ENCODE peak calls at places on chromosome 15, in six cellular contexts. U, H, J, Z, Y and O are unnamed samples.

GRCh38 chr15:30043211-30043655 is 39.5 kb upstream of the GOLGA8J start:
- DNase-seq in Z (no peak), U (no peak), Y (no peak), J (no peak), H (no peak), O (no peak)

GRCh38 chr15:58065011-58065444 is 483 bp downstream of the ALDH1A2 start:
- DNase-seq in H (no peak), Z (no peak), Y (peak; percentile 20), J (no peak), U (no peak), O (peak; percentile 24)

GRCh38 chr15:99447497-99448371 is 118.0 kb upstream of the MEF2A start:
- DNase-seq in Z (peak; percentile 61), U (no peak), H (no peak), Y (no peak), J (no peak), O (peak; percentile 33)

GRCh38 chr15:80485370-80486164 is 81.4 kb downstream of the ARNT2 start:
- DNase-seq in Y (no peak), U (no peak), Z (no peak), J (no peak), H (no peak), O (no peak)

GRCh38 chr15:90062023-90062728 is 40.1 kb downstream of the IDH2 start:
- DNase-seq in U (peak; percentile 48), Y (peak; percentile 69), Z (no peak), J (no peak), H (no peak), O (no peak)

GRCh38 chr15:81118361-81118760 is 15.7 kb upstream of the CFAP161 start:
- DNase-seq in Y (no peak), U (no peak), H (no peak), J (no peak), Z (no peak), O (no peak)

GRCh38 chr15:68620721-68621528 is 42.1 kb downstream of the CORO2B start:
- DNase-seq in Z (peak; percentile 81), U (peak; percentile 21), Y (peak; percentile 81), H (peak; percentile 87), J (peak; percentile 90), O (peak; percentile 92)

GRCh38 chr15:82999426-82999825 is 12.0 kb downstream of the C15orf40 start:
- DNase-seq in J (peak; percentile 32), Z (no peak), U (no peak), Y (no peak), H (no peak), O (no peak)

GRCh38 chr15:62653122-62653521 is 389.4 kb upstream of the TPM1 start:
- DNase-seq in U (no peak), J (no peak), H (no peak), Z (no peak), Y (no peak), O (no peak)

GRCh38 chr15:76073554-76073953 is 13.8 kb downstream of the TMEM266 start:
- DNase-seq in Z (no peak), J (no peak), U (no peak), Y (no peak), H (no peak), O (no peak)

GRCh38 chr15:91908401-91908800 is 54.9 kb downstream of the SLCO3A1 start:
- DNase-seq in J (peak; percentile 42), H (peak; percentile 3), Y (no peak), U (no peak), Z (no peak), O (no peak)

GRCh38 chr15:45424429-45424828 is 46.1 kb upstream of the GATM start:
- DNase-seq in H (no peak), J (no peak), Z (no peak), U (no peak), Y (no peak), O (no peak)

GRCh38 chr15:23642413-23643044 is 5.1 kb downstream of the MAGEL2 start:
- DNase-seq in J (peak; percentile 46), U (peak; percentile 67), Z (peak; percentile 63), H (no peak), Y (peak; percentile 35), O (peak; percentile 61)

GRCh38 chr15:75654201-75654907 is 6.6 kb downstream of the SNX33 start:
- DNase-seq in Y (no peak), J (no peak), U (no peak), H (no peak), Z (no peak), O (no peak)

GRCh38 chr15:35078221-35078915 is 6.7 kb downstream of the NANOGP8 start:
- DNase-seq in Z (peak; percentile 42), Y (no peak), U (peak; percentile 68), J (peak; percentile 36), H (no peak), O (no peak)

GRCh38 chr15:41971893-41972340 is 440 bp downstream of the EHD4 start:
- DNase-seq in J (no peak), Z (peak; percentile 28), Y (no peak), H (no peak), U (peak; percentile 61), O (no peak)

GRCh38 chr15:90126457-90127435 is 24.5 kb upstream of the IDH2 start:
- DNase-seq in Z (peak; percentile 86), U (peak; percentile 56), Y (peak; percentile 74), H (no peak), J (no peak), O (peak; percentile 73)

GRCh38 chr15:45148076-45149059 is 18.6 kb downstream of the DUOX1 start:
- DNase-seq in Y (no peak), H (no peak), U (no peak), Z (no peak), J (no peak), O (no peak)

GRCh38 chr15:57098896-57099295 is 180.5 kb downstream of the TCF12 start:
- DNase-seq in U (no peak), Y (no peak), J (no peak), Z (no peak), H (no peak), O (no peak)

GRCh38 chr15:76711351-76711827 is 193.8 kb downstream of the SCAPER start:
- DNase-seq in U (no peak), Y (no peak), H (no peak), Z (no peak), J (no peak), O (no peak)

GRCh38 chr15:61327019-61327631 is 98.0 kb upstream of the RORA start:
- DNase-seq in H (no peak), Y (no peak), Z (no peak), U (no peak), J (no peak), O (peak; percentile 75)

GRCh38 chr15:25943831-25944230 is 80.7 kb upstream of the ATP10A start:
- DNase-seq in H (no peak), U (no peak), J (no peak), Z (no peak), Y (no peak), O (no peak)

GRCh38 chr15:62739082-62739481 is 303.5 kb upstream of the TPM1 start:
- DNase-seq in J (peak; percentile 82), Z (no peak), Y (no peak), H (peak; percentile 37), U (no peak), O (no peak)

GRCh38 chr15:90201150-90201943 is at the start of gene SEMA4B:
- DNase-seq in Y (peak; percentile 76), U (peak; percentile 91), H (no peak), J (no peak), Z (peak; percentile 81), O (peak; percentile 83)

GRCh38 chr15:90594297-90594696 is 64.6 kb downstream of the CRTC3 start:
- DNase-seq in Z (no peak), H (no peak), Y (peak; percentile 77), U (no peak), J (no peak), O (peak; percentile 90)

GRCh38 chr15:100005013-100005412 is 271.8 kb upstream of the LYSMD4 start:
- DNase-seq in J (no peak), U (no peak), Z (no peak), Y (no peak), H (no peak), O (no peak)

GRCh38 chr15:38972831-38973230 is 408.2 kb upstream of the RASGRP1 start:
- DNase-seq in H (no peak), U (no peak), J (no peak), Y (no peak), Z (no peak), O (no peak)

GRCh38 chr15:70246623-70247200 is 149.0 kb upstream of the TLE3 start:
- DNase-seq in U (no peak), H (no peak), J (no peak), Y (no peak), Z (no peak), O (no peak)

GRCh38 chr15:70244978-70245542 is 147.3 kb upstream of the TLE3 start:
- DNase-seq in J (no peak), Z (no peak), H (no peak), Y (no peak), U (no peak), O (peak; percentile 80)

GRCh38 chr15:70247281-70247680 is 149.6 kb upstream of the TLE3 start:
- DNase-seq in Z (no peak), H (no peak), J (no peak), U (no peak), Y (no peak), O (no peak)

GRCh38 chr15:70243686-70244540 is 146.2 kb upstream of the TLE3 start:
- DNase-seq in H (no peak), Z (no peak), Y (no peak), J (no peak), U (peak; percentile 44), O (no peak)

GRCh38 chr15:70245932-70246622 is 148.4 kb upstream of the TLE3 start:
- DNase-seq in Y (peak; percentile 29), H (no peak), U (no peak), Z (no peak), J (peak; percentile 29), O (peak; percentile 76)
- TF ChIP-seq CTCF in Y (no peak), H (no peak), U (no peak), Z (no peak), J (no peak), O (no peak)

DNA sequence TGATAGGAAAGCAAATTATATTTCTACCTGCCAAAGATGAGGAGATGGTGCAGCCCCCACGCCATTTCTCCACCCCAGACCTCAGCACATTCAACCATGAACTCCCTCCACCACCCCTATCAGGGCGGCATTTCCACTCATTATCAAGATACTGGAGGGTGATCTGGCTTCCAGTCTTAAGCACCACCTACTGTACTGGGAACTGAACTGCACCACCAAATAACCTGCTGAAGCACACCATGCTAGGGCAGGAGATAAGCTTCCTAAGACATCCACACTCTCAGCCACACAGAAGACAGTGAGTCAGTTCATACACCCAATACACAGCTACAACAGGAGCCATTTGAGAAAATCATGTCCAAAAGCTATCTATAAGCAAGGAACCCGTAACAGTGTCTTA is 98.8 kb downstream of the FGF7 start:
- DNase-seq in J (no peak), U (no peak), H (no peak), Y (no peak), Z (peak; percentile 12), O (no peak)
- TF ChIP-seq CTCF in J (peak; percentile 51), U (no peak), H (no peak), Y (no peak), Z (peak; percentile 51), O (peak; percentile 38)

DNA sequence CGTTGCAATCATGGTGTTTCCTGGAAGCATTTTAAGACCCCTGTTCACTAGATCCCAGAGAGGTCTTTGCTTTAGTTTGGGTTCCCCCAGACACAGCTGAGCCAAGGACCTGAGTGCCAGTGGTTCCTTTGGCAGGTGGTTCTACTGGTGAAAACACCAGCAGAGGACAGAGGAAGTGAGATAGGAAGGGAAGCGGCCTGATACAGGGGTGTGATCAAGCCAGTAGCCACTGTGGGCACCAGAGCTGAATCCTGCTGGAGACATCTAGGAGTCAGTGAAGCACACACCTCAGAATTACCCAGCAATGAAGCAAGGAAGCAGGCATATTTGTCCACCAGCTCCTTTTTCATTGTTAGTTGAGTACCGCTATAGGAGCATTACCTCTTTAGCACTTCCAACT is 243.2 kb upstream of the NR2E3 start:
- DNase-seq in U (no peak), H (no peak), Y (no peak), J (no peak), Z (no peak), O (no peak)
- TF ChIP-seq CTCF in U (no peak), H (no peak), Y (no peak), J (no peak), Z (no peak), O (no peak)

GRCh38 chr15:47027322-47027946 is 689.9 kb upstream of the SEMA6D start:
- DNase-seq in Z (peak; percentile 9), H (no peak), J (no peak), Y (no peak), U (no peak), O (no peak)
- TF ChIP-seq CTCF in Z (peak; percentile 32), H (no peak), J (no peak), Y (no peak), U (no peak), O (no peak)